ENCODE peak calls at places on chromosomes 16 and 17, in ten cellular contexts. E is mesendoderm, F is EL, M is NCI-H1048, N is NCI-H1105, S is NCI-H345, L is MV-4-11, K is MM.1S, J is HFFc6, D is NCI-H2081. U is an unnamed sample.

GRCh38 chr17:19787733-19788357 is 39.7 kb upstream of the ALDH3A1 start:
- DNase-seq in S (no peak), M (no peak), L (peak), K (no peak), D (no peak), J (no peak), N (no peak), F (no peak), E (no peak), U (no peak)

GRCh38 chr17:77210946-77211541 is 70.3 kb downstream of the SEC14L1 start:
- DNase-seq in D (no peak), J (no peak), L (no peak), F (no peak), K (no peak), N (no peak), M (no peak), S (no peak), E (no peak), U (no peak)

GRCh38 chr16:720507-720989 is 398 bp upstream of the ANTKMT start:
- DNase-seq in M (no peak), D (no peak), E (peak), F (peak), N (no peak), J (peak), K (peak), L (peak), S (peak), U (peak)

GRCh38 chr17:3025421-3026124 is 37.8 kb downstream of the OR1D5 start:
- DNase-seq in J (no peak), N (no peak), S (no peak), M (no peak), E (no peak), L (no peak), K (no peak), D (no peak), F (no peak), U (no peak)

GRCh38 chr17:42564815-42565522 is 1.9 kb upstream of the MLX start:
- DNase-seq in E (no peak), D (no peak), L (no peak), K (no peak), N (no peak), F (no peak), J (no peak), M (no peak), S (no peak), U (no peak)

GRCh38 chr17:32136856-32137255 is 5.4 kb upstream of the RHOT1 start:
- DNase-seq in F (no peak), K (no peak), E (peak), S (no peak), M (no peak), N (no peak), J (no peak), D (no peak), L (no peak), U (no peak)

GRCh38 chr16:280005-280421 is 378 bp upstream of the ARHGDIG start:
- DNase-seq in K (no peak), L (no peak), D (no peak), S (no peak), M (no peak), E (no peak), F (no peak), N (no peak), J (no peak), U (no peak)

GRCh38 chr17:19714542-19715411 is 1.6 kb downstream of the SLC47A2 start:
- DNase-seq in J (no peak), D (no peak), K (no peak), M (no peak), N (peak), L (no peak), S (peak), E (peak), F (no peak), U (peak)

U was measured in sigmoid colon.